ENCODE peak calls at places on chromosomes 13 and 19, in five cellular contexts. V, D, X, A and O are unnamed samples.

GRCh38 chr19:42295831-42296525 is 6.0 kb upstream of the PRR19 start:
- DNase-seq in V (peak), D (peak), X (peak), A (peak), O (peak)

GRCh38 chr13:48318014-48318713 is 14.6 kb downstream of the RB1 start:
- DNase-seq in V (no peak), D (peak), X (no peak), A (no peak), O (no peak)

GRCh38 chr19:18440421-18440877 is 2.5 kb upstream of the ISYNA1 start:
- DNase-seq in V (no peak), D (no peak), X (no peak), A (no peak), O (no peak)

GRCh38 chr13:99590519-99591011 is 89.3 kb downstream of the TM9SF2 start:
- DNase-seq in V (no peak), D (no peak), X (no peak), A (no peak), O (peak)

GRCh38 chr19:2332341-2333026 is 4.0 kb downstream of the SPPL2B start:
- DNase-seq in V (no peak), D (no peak), X (no peak), A (no peak), O (no peak)

GRCh38 chr13:44125943-44126469 is 246.3 kb downstream of the LACC1 start:
- DNase-seq in V (no peak), D (no peak), X (no peak), A (no peak), O (no peak)

GRCh38 chr13:74931698-74932433 is 550.1 kb downstream of the TBC1D4 start:
- DNase-seq in V (no peak), D (no peak), X (no peak), A (no peak), O (no peak)

GRCh38 chr19:11426656-11427055 is 7.5 kb upstream of the RGL3 start:
- DNase-seq in V (no peak), D (no peak), X (no peak), A (no peak), O (no peak)

GRCh38 chr13:48896312-48896711 is 79.4 kb upstream of the FNDC3A start:
- DNase-seq in V (no peak), D (no peak), X (no peak), A (no peak), O (peak)

GRCh38 chr19:46283771-46284170 is 13.1 kb upstream of the HIF3A start:
- DNase-seq in V (no peak), D (peak), X (no peak), A (no peak), O (peak)

GRCh38 chr13:74204606-74205312 is 70.6 kb upstream of the KLF12 start:
- DNase-seq in V (no peak), D (no peak), X (no peak), A (no peak), O (no peak)

GRCh38 chr19:17832443-17833208 is 11.3 kb upstream of the INSL3 start:
- DNase-seq in V (no peak), D (no peak), X (no peak), A (no peak), O (no peak)

GRCh38 chr13:62931901-62932883 is 1516.5 kb upstream of the PCDH20 start:
- DNase-seq in V (peak), D (no peak), X (no peak), A (no peak), O (peak)

GRCh38 chr13:51818771-51819511 is 15.0 kb upstream of the DHRS12 start:
- DNase-seq in V (no peak), D (no peak), X (no peak), A (no peak), O (peak)

GRCh38 chr13:109545964-109546363 is 240.4 kb downstream of the IRS2 start:
- DNase-seq in V (no peak), D (no peak), X (no peak), A (no peak), O (no peak)

GRCh38 chr19:6774821-6775707 is 2.6 kb downstream of the VAV1 start:
- DNase-seq in V (no peak), D (peak), X (no peak), A (no peak), O (peak)

GRCh38 chr13:24217601-24218281 is 57.2 kb downstream of the SPATA13 start:
- DNase-seq in V (no peak), D (no peak), X (peak), A (peak), O (peak)

GRCh38 chr13:71514900-71515598 is 352.0 kb downstream of the DACH1 start:
- DNase-seq in V (no peak), D (no peak), X (no peak), A (no peak), O (no peak)

GRCh38 chr19:14149509-14149994 is 13.2 kb upstream of the ASF1B start:
- DNase-seq in V (no peak), D (peak), X (peak), A (no peak), O (peak)

GRCh38 chr19:18349524-18350128 is 9.2 kb downstream of the PGPEP1 start:
- DNase-seq in V (peak), D (peak), X (no peak), A (no peak), O (peak)

GRCh38 chr19:38032151-38032550 is 125.1 kb downstream of the SIPA1L3 start:
- DNase-seq in V (no peak), D (no peak), X (no peak), A (no peak), O (peak)

GRCh38 chr19:54169149-54169731 is 3.7 kb downstream of the TMC4 start:
- DNase-seq in V (no peak), D (no peak), X (no peak), A (no peak), O (no peak)

GRCh38 chr13:20998649-20999415 is 62.6 kb downstream of the LATS2 start:
- DNase-seq in V (no peak), D (no peak), X (no peak), A (no peak), O (no peak)

GRCh38 chr13:84658881-84659661 is 776.8 kb upstream of the SLITRK1 start:
- DNase-seq in V (no peak), D (no peak), X (no peak), A (no peak), O (no peak)

GRCh38 chr19:58328999-58329398 is 2.2 kb downstream of the ZSCAN22 start:
- DNase-seq in V (no peak), D (no peak), X (no peak), A (no peak), O (no peak)

GRCh38 chr13:29922281-29922821 is 71.9 kb upstream of the UBL3 start:
- DNase-seq in V (no peak), D (no peak), X (no peak), A (no peak), O (peak)

GRCh38 chr13:48979892-48980291 is 4.2 kb downstream of the FNDC3A start:
- DNase-seq in V (no peak), D (no peak), X (no peak), A (no peak), O (no peak)

GRCh38 chr19:40831502-40832430 is 18.5 kb downstream of the CYP2A6 start:
- DNase-seq in V (no peak), D (no peak), X (peak), A (peak), O (peak)

GRCh38 chr19:49423985-49424303 is 703 bp upstream of the PTH2 start:
- DNase-seq in V (no peak), D (no peak), X (no peak), A (no peak), O (no peak)

GRCh38 chr19:14517840-14518505 is at the start of gene DNAJB1:
- DNase-seq in V (peak), D (peak), X (peak), A (peak), O (peak)

GRCh38 chr13:95596701-95597100 is 44.2 kb downstream of the CLDN10 start:
- DNase-seq in V (no peak), D (no peak), X (no peak), A (no peak), O (no peak)

GRCh38 chr19:48415395-48415794 is 21.9 kb downstream of the GRIN2D start:
- DNase-seq in V (peak), D (peak), X (peak), A (peak), O (peak)

GRCh38 chr13:44274838-44275237 is 98.8 kb upstream of the SERP2 start:
- DNase-seq in V (peak), D (no peak), X (no peak), A (no peak), O (no peak)